ENCODE peak calls at places on chromosomes 12 and 14, in nine cellular contexts. One of them, this sample, is unnamed.

GRCh38 chr14:30078827-30079402 is 151.3 kb upstream of the PRKD1 start:
- DNase-seq in body of pancreas: no peak
- DNase-seq in esophagus squamous epithelium: no peak
- DNase-seq in suprapubic skin: no peak
- DNase-seq in uterus: no peak
- DNase-seq in HCT116: no peak
- DNase-seq in heart left ventricle: no peak
- DNase-seq in Peyer's patch: no peak
- DNase-seq in K562: no peak
- DNase-seq in this sample: no peak

GRCh38 chr12:80714055-80714454 is 2.7 kb upstream of the MYF5 start:
- DNase-seq in Peyer's patch: no peak
- DNase-seq in body of pancreas: no peak
- DNase-seq in heart left ventricle: no peak
- DNase-seq in suprapubic skin: no peak
- DNase-seq in K562: no peak
- DNase-seq in uterus: no peak
- DNase-seq in HCT116: no peak
- DNase-seq in esophagus squamous epithelium: no peak
- DNase-seq in this sample: peak

GRCh38 chr12:52975820-52976573 is 27.1 kb downstream of the KRT18 start:
- DNase-seq in esophagus squamous epithelium: no peak
- DNase-seq in heart left ventricle: peak
- DNase-seq in body of pancreas: no peak
- DNase-seq in HCT116: peak
- DNase-seq in uterus: no peak
- DNase-seq in suprapubic skin: no peak
- DNase-seq in K562: peak
- DNase-seq in Peyer's patch: peak
- DNase-seq in this sample: no peak

GRCh38 chr14:75563931-75564330 is 14.5 kb upstream of the FLVCR2 start:
- DNase-seq in body of pancreas: no peak
- DNase-seq in esophagus squamous epithelium: no peak
- DNase-seq in Peyer's patch: no peak
- DNase-seq in heart left ventricle: no peak
- DNase-seq in suprapubic skin: no peak
- DNase-seq in uterus: no peak
- DNase-seq in K562: no peak
- DNase-seq in HCT116: no peak
- DNase-seq in this sample: peak

GRCh38 chr12:12543959-12544358 is 18.7 kb downstream of the DUSP16 start:
- DNase-seq in HCT116: no peak
- DNase-seq in body of pancreas: no peak
- DNase-seq in K562: no peak
- DNase-seq in Peyer's patch: no peak
- DNase-seq in uterus: no peak
- DNase-seq in esophagus squamous epithelium: no peak
- DNase-seq in heart left ventricle: no peak
- DNase-seq in suprapubic skin: no peak
- DNase-seq in this sample: no peak

GRCh38 chr12:3227076-3227975 is 150.1 kb downstream of the TSPAN9 start:
- DNase-seq in body of pancreas: no peak
- DNase-seq in uterus: no peak
- DNase-seq in HCT116: no peak
- DNase-seq in suprapubic skin: no peak
- DNase-seq in heart left ventricle: no peak
- DNase-seq in Peyer's patch: no peak
- DNase-seq in esophagus squamous epithelium: no peak
- DNase-seq in K562: no peak
- DNase-seq in this sample: no peak

GRCh38 chr12:114478891-114479290 is 72.9 kb upstream of the TBX5 start:
- DNase-seq in Peyer's patch: no peak
- DNase-seq in HCT116: no peak
- DNase-seq in body of pancreas: no peak
- DNase-seq in esophagus squamous epithelium: no peak
- DNase-seq in heart left ventricle: no peak
- DNase-seq in suprapubic skin: no peak
- DNase-seq in uterus: no peak
- DNase-seq in K562: no peak
- DNase-seq in this sample: no peak

GRCh38 chr12:93163260-93164036 is 214.3 kb upstream of the NUDT4 start:
- DNase-seq in Peyer's patch: no peak
- DNase-seq in K562: no peak
- DNase-seq in uterus: no peak
- DNase-seq in body of pancreas: no peak
- DNase-seq in esophagus squamous epithelium: no peak
- DNase-seq in HCT116: no peak
- DNase-seq in suprapubic skin: no peak
- DNase-seq in heart left ventricle: no peak
- DNase-seq in this sample: no peak

GRCh38 chr12:29640589-29641345 is 143.0 kb downstream of the TMTC1 start:
- DNase-seq in heart left ventricle: peak
- DNase-seq in suprapubic skin: no peak
- DNase-seq in body of pancreas: peak
- DNase-seq in K562: peak
- DNase-seq in Peyer's patch: no peak
- DNase-seq in esophagus squamous epithelium: no peak
- DNase-seq in HCT116: peak
- DNase-seq in uterus: peak
- DNase-seq in this sample: no peak

GRCh38 chr14:45065540-45065939 is 18.4 kb upstream of the PRPF39 start:
- DNase-seq in heart left ventricle: no peak
- DNase-seq in K562: no peak
- DNase-seq in HCT116: no peak
- DNase-seq in body of pancreas: no peak
- DNase-seq in uterus: no peak
- DNase-seq in suprapubic skin: no peak
- DNase-seq in esophagus squamous epithelium: no peak
- DNase-seq in Peyer's patch: no peak
- DNase-seq in this sample: no peak

GRCh38 chr12:28884861-28885260 is 264.2 kb upstream of the FAR2 start:
- DNase-seq in K562: no peak
- DNase-seq in esophagus squamous epithelium: no peak
- DNase-seq in Peyer's patch: no peak
- DNase-seq in body of pancreas: no peak
- DNase-seq in HCT116: no peak
- DNase-seq in heart left ventricle: no peak
- DNase-seq in suprapubic skin: no peak
- DNase-seq in uterus: no peak
- DNase-seq in this sample: no peak

GRCh38 chr12:52399756-52400155 is 6.4 kb downstream of the KRT82 start:
- DNase-seq in body of pancreas: no peak
- DNase-seq in suprapubic skin: no peak
- DNase-seq in uterus: no peak
- DNase-seq in Peyer's patch: no peak
- DNase-seq in HCT116: no peak
- DNase-seq in K562: no peak
- DNase-seq in esophagus squamous epithelium: no peak
- DNase-seq in heart left ventricle: no peak
- DNase-seq in this sample: no peak

GRCh38 chr14:81562818-81563217 is 29.2 kb upstream of the SEL1L start:
- DNase-seq in HCT116: no peak
- DNase-seq in Peyer's patch: no peak
- DNase-seq in body of pancreas: no peak
- DNase-seq in heart left ventricle: no peak
- DNase-seq in uterus: no peak
- DNase-seq in K562: no peak
- DNase-seq in suprapubic skin: no peak
- DNase-seq in esophagus squamous epithelium: no peak
- DNase-seq in this sample: no peak

DNA sequence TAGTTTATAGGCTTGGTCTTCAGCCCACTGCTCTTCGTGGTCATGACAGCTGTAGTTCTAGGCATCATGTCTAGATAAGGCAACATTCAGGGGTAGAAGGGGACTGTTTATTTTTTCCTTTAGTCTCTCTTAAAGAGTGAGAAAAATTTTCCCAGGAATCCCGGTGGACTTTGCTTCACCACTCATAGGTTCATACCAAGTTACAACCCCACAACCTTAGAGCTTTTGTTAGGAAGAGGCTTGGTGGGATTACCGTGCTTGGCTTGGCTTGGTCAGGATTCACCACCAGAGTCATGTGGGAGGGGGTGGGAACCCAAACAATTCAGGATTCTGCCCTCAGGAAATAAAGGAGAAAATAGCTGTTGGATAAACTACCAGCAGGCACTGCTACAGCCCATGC is 26.1 kb upstream of the PAPLN start:
- DNase-seq in HCT116: no peak
- DNase-seq in esophagus squamous epithelium: no peak
- DNase-seq in Peyer's patch: no peak
- DNase-seq in K562: no peak
- DNase-seq in heart left ventricle: no peak
- DNase-seq in body of pancreas: no peak
- DNase-seq in uterus: no peak
- DNase-seq in suprapubic skin: no peak
- DNase-seq in this sample: no peak
- H3K27ac ChIP-seq in HCT116: no peak
- H3K27ac ChIP-seq in esophagus squamous epithelium: no peak
- H3K27ac ChIP-seq in Peyer's patch: no peak
- H3K27ac ChIP-seq in K562: no peak
- H3K27ac ChIP-seq in heart left ventricle: no peak
- H3K27ac ChIP-seq in body of pancreas: no peak
- H3K27ac ChIP-seq in uterus: no peak
- H3K27ac ChIP-seq in suprapubic skin: no peak
- H3K27ac ChIP-seq in this sample: no peak

GRCh38 chr12:132707241-132707640 is 3.4 kb upstream of the PGAM5 start:
- DNase-seq in uterus: no peak
- DNase-seq in suprapubic skin: no peak
- DNase-seq in K562: no peak
- DNase-seq in heart left ventricle: no peak
- DNase-seq in body of pancreas: no peak
- DNase-seq in esophagus squamous epithelium: no peak
- DNase-seq in HCT116: no peak
- DNase-seq in Peyer's patch: no peak
- DNase-seq in this sample: no peak

GRCh38 chr12:132711169-132711843 is 664 bp downstream of the PGAM5 start:
- DNase-seq in Peyer's patch: no peak
- DNase-seq in HCT116: no peak
- DNase-seq in body of pancreas: no peak
- DNase-seq in heart left ventricle: no peak
- DNase-seq in K562: peak
- DNase-seq in esophagus squamous epithelium: no peak
- DNase-seq in suprapubic skin: no peak
- DNase-seq in uterus: no peak
- DNase-seq in this sample: no peak

GRCh38 chr12:132710062-132710421 is 600 bp upstream of the PGAM5 start:
- DNase-seq in body of pancreas: no peak
- DNase-seq in heart left ventricle: no peak
- DNase-seq in suprapubic skin: no peak
- DNase-seq in uterus: no peak
- DNase-seq in Peyer's patch: no peak
- DNase-seq in K562: no peak
- DNase-seq in HCT116: no peak
- DNase-seq in esophagus squamous epithelium: no peak
- DNase-seq in this sample: no peak

GRCh38 chr12:132710422-132711168 is at the start of gene PGAM5:
- DNase-seq in uterus: peak
- DNase-seq in HCT116: peak
- DNase-seq in esophagus squamous epithelium: peak
- DNase-seq in suprapubic skin: peak
- DNase-seq in heart left ventricle: peak
- DNase-seq in K562: peak
- DNase-seq in Peyer's patch: peak
- DNase-seq in body of pancreas: peak
- DNase-seq in this sample: peak

GRCh38 chr12:132708150-132708549 is 2.5 kb upstream of the PGAM5 start:
- DNase-seq in Peyer's patch: no peak
- DNase-seq in body of pancreas: no peak
- DNase-seq in HCT116: no peak
- DNase-seq in suprapubic skin: no peak
- DNase-seq in esophagus squamous epithelium: no peak
- DNase-seq in K562: no peak
- DNase-seq in uterus: no peak
- DNase-seq in heart left ventricle: no peak
- DNase-seq in this sample: no peak
- TF ChIP-seq POLR2A in Peyer's patch: no peak
- TF ChIP-seq POLR2A in body of pancreas: no peak
- TF ChIP-seq POLR2A in HCT116: no peak
- TF ChIP-seq POLR2A in suprapubic skin: no peak
- TF ChIP-seq POLR2A in esophagus squamous epithelium: no peak
- TF ChIP-seq POLR2A in K562: no peak
- TF ChIP-seq POLR2A in uterus: no peak
- TF ChIP-seq POLR2A in heart left ventricle: no peak
- TF ChIP-seq POLR2A in this sample: no peak

GRCh38 chr12:84889818-84890217 is 22.8 kb downstream of the SLC6A15 start:
- DNase-seq in esophagus squamous epithelium: no peak
- DNase-seq in uterus: no peak
- DNase-seq in heart left ventricle: no peak
- DNase-seq in HCT116: no peak
- DNase-seq in Peyer's patch: no peak
- DNase-seq in suprapubic skin: no peak
- DNase-seq in body of pancreas: no peak
- DNase-seq in K562: no peak
- DNase-seq in this sample: no peak

GRCh38 chr12:84888861-84889260 is 23.7 kb downstream of the SLC6A15 start:
- DNase-seq in heart left ventricle: no peak
- DNase-seq in body of pancreas: no peak
- DNase-seq in K562: no peak
- DNase-seq in uterus: no peak
- DNase-seq in Peyer's patch: no peak
- DNase-seq in suprapubic skin: no peak
- DNase-seq in HCT116: no peak
- DNase-seq in esophagus squamous epithelium: no peak
- DNase-seq in this sample: no peak

GRCh38 chr12:84891106-84891838 is 21.3 kb downstream of the SLC6A15 start:
- DNase-seq in heart left ventricle: no peak
- DNase-seq in HCT116: no peak
- DNase-seq in esophagus squamous epithelium: no peak
- DNase-seq in K562: no peak
- DNase-seq in body of pancreas: no peak
- DNase-seq in uterus: no peak
- DNase-seq in suprapubic skin: no peak
- DNase-seq in Peyer's patch: no peak
- DNase-seq in this sample: no peak
- H3K27ac ChIP-seq in heart left ventricle: no peak
- H3K27ac ChIP-seq in HCT116: no peak
- H3K27ac ChIP-seq in esophagus squamous epithelium: no peak
- H3K27ac ChIP-seq in K562: no peak
- H3K27ac ChIP-seq in body of pancreas: no peak
- H3K27ac ChIP-seq in uterus: no peak
- H3K27ac ChIP-seq in suprapubic skin: no peak
- H3K27ac ChIP-seq in Peyer's patch: no peak
- H3K27ac ChIP-seq in this sample: no peak

DNA sequence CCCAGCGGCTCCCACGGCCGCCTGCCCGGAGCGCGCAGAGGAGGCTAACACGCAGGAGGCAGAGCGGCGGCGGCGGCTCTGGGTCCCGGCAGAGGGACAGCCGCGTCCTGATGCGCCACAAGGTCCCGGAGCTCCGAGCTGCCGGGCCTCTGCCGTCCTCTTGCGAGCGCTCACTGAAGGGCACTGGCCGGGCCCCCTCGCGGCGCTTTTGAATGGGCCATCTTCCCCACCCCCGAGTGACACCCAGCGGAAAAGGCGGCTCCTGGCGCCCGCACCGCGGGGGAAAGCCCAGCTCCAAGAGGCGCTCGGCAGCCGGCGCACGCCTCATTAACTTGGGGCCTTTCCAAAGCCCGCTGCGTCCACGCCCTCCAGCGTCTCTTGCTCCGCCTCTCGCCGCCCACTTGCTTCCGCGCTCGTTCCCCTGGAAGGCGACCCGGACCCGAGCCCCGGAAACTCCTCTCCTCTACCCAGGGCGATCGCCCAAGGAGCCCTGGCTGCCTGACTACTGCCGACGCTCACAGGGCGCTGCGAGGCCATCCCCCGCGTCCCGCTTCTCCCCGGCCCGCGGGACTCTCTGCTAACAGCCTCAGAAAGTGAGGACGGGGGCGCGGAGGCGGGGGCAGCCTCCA is at the start of gene PHLDA1:
- DNase-seq in body of pancreas: peak
- DNase-seq in K562: peak
- DNase-seq in esophagus squamous epithelium: peak
- DNase-seq in Peyer's patch: peak
- DNase-seq in HCT116: peak
- DNase-seq in heart left ventricle: peak
- DNase-seq in suprapubic skin: peak
- DNase-seq in uterus: peak
- DNase-seq in this sample: peak
- TF ChIP-seq POLR2A in body of pancreas: peak
- TF ChIP-seq POLR2A in K562: peak
- TF ChIP-seq POLR2A in esophagus squamous epithelium: peak
- TF ChIP-seq POLR2A in Peyer's patch: peak
- TF ChIP-seq POLR2A in HCT116: peak
- TF ChIP-seq POLR2A in heart left ventricle: peak
- TF ChIP-seq POLR2A in suprapubic skin: peak
- TF ChIP-seq POLR2A in uterus: peak
- TF ChIP-seq POLR2A in this sample: peak

This sample was measured in gastrocnemius medialis.